ENCODE peak calls at places on chromosomes 7 and 10, in eight cellular contexts. A is left cardiac atrium; C is DMS 273 treated with DMSO at 0.1 percent for 48 hours; M is activated CD8-positive, alpha-beta memory T cell treated with anti-CD3 and anti-CD28 coated beads, Interleukin-2, amount 50 U/mL, for 4 hours; N is activated naive CD4-positive, alpha-beta T cell treated with anti-CD3 and anti-CD28 coated beads, Interleukin-2, amount 10 ng/mL, durations not matched to agents 7 days and 5 days; X is Right ventricle myocardium superior; P is hippocampal formation; U is mucosa of gallbladder. E is an unnamed sample.

GRCh38 chr10:5893321-5893720 is 3.3 kb downstream of the FBH1 start:
- DNase-seq in A (no peak), C (no peak), M (no peak), N (no peak), X (no peak), P (no peak), U (no peak), E (no peak)

GRCh38 chr7:123096434-123096833 is 100.9 kb upstream of the TAS2R16 start:
- DNase-seq in A (no peak), C (no peak), M (no peak), N (no peak), X (no peak), P (no peak), U (no peak), E (no peak)

GRCh38 chr10:31618541-31619291 is 299.7 kb downstream of the ZEB1 start:
- DNase-seq in A (peak; percentile 43), C (peak; percentile 14), M (no peak), N (no peak), X (peak; percentile 80), P (no peak), U (no peak), E (no peak)

GRCh38 chr7:22356855-22357310 is at the start of gene RAPGEF5:
- DNase-seq in A (no peak), C (no peak), M (no peak), N (no peak), X (no peak), P (no peak), U (peak; percentile 31), E (no peak)

GRCh38 chr10:84097787-84098353 is 41.4 kb upstream of the GHITM start:
- DNase-seq in A (no peak), C (no peak), M (no peak), N (no peak), X (no peak), P (no peak), U (no peak), E (no peak)

GRCh38 chr7:4068286-4068685 is 613.8 kb upstream of the FOXK1 start:
- DNase-seq in A (no peak), C (no peak), M (no peak), N (no peak), X (no peak), P (no peak), U (no peak), E (no peak)

GRCh38 chr10:91571671-91572070 is 61.2 kb downstream of the PPP1R3C start:
- DNase-seq in A (no peak), C (no peak), M (no peak), N (no peak), X (no peak), P (no peak), U (no peak), E (no peak)

GRCh38 chr7:104328970-104329825 is 795 bp downstream of the LHFPL3 start:
- DNase-seq in A (no peak), C (peak; percentile 12), M (no peak), N (no peak), X (no peak), P (no peak), U (no peak), E (no peak)

GRCh38 chr10:102403115-102403514 is 7.6 kb downstream of the NFKB2 start:
- DNase-seq in A (no peak), C (no peak), M (no peak), N (no peak), X (no peak), P (no peak), U (no peak), E (no peak)

GRCh38 chr10:122485670-122486069 is 24.3 kb downstream of the HTRA1 start:
- DNase-seq in A (no peak), C (no peak), M (peak; percentile 1), N (no peak), X (peak; percentile 41), P (peak; percentile 63), U (peak; percentile 61), E (no peak)

GRCh38 chr7:155217629-155218028 is 80.0 kb upstream of the INSIG1 start:
- DNase-seq in A (no peak), C (no peak), M (no peak), N (no peak), X (no peak), P (no peak), U (no peak), E (no peak)

GRCh38 chr7:124651136-124651535 is 114.5 kb downstream of the GPR37 start:
- DNase-seq in A (no peak), C (no peak), M (no peak), N (no peak), X (no peak), P (no peak), U (no peak), E (no peak)

GRCh38 chr7:11591943-11592342 is 240.1 kb downstream of the THSD7A start:
- DNase-seq in A (no peak), C (no peak), M (no peak), N (no peak), X (no peak), P (no peak), U (no peak), E (no peak)

GRCh38 chr10:100972904-100973535 is 3.7 kb downstream of the SEMA4G start:
- DNase-seq in A (no peak), C (no peak), M (no peak), N (no peak), X (no peak), P (no peak), U (no peak), E (peak; percentile 10)

GRCh38 chr7:78779788-78780187 is 673.7 kb downstream of the MAGI2 start:
- DNase-seq in A (no peak), C (no peak), M (no peak), N (no peak), X (no peak), P (no peak), U (no peak), E (no peak)

GRCh38 chr10:89302628-89303027 is 782 bp downstream of the IFIT2 start:
- DNase-seq in A (no peak), C (no peak), M (no peak), N (no peak), X (no peak), P (no peak), U (no peak), E (no peak)

GRCh38 chr7:16874061-16874460 is 7.7 kb downstream of the AGR3 start:
- DNase-seq in A (no peak), C (no peak), M (no peak), N (no peak), X (no peak), P (no peak), U (no peak), E (no peak)

GRCh38 chr10:88216976-88217375 is 353.6 kb downstream of the PTEN start:
- DNase-seq in A (no peak), C (no peak), M (no peak), N (no peak), X (no peak), P (no peak), U (no peak), E (no peak)

GRCh38 chr10:87660484-87661133 is 931 bp downstream of the PAPSS2 start:
- DNase-seq in A (peak; percentile 41), C (no peak), M (no peak), N (no peak), X (peak; percentile 56), P (no peak), U (peak; percentile 54), E (no peak)

GRCh38 chr10:28913850-28914249 is 236.5 kb downstream of the BAMBI start:
- DNase-seq in A (no peak), C (no peak), M (no peak), N (no peak), X (no peak), P (no peak), U (no peak), E (no peak)

GRCh38 chr10:79336739-79337138 is 10.5 kb upstream of the PPIF start:
- DNase-seq in A (peak; percentile 3), C (peak; percentile 62), M (no peak), N (no peak), X (no peak), P (no peak), U (no peak), E (no peak)

E was measured in activated CD4-positive, alpha-beta memory T cell treated with anti-CD3 and anti-CD28 coated beads, Interleukin-2, amount 10 ng/mL, durations not matched to agents 7 days and 5 days.